ENCODE peak calls at places on chromosomes 6 and 20, in ten cellular contexts. U is activated T-cell treated with anti-CD3 and anti-CD28 coated beads for 4 hours; G is HT1080; K is HEK293T; M is GM04503; J is T-helper 9 cell; Y is activated naive CD4-positive, alpha-beta T cell treated with anti-CD3 and anti-CD28 coated beads, Interleukin-2, amount 10 ng/mL, durations not matched to agents 7 days and 5 days; W is stimulated activated CD8-positive, alpha-beta memory T cell treated with anti-CD3 and anti-CD28 coated beads, Interleukin-2, amount 100 ng/mL, for 48 hours; C is NCI-H2029; Q is adipocyte. B is an unnamed sample.

GRCh38 chr20:17227669-17228623 is 1.1 kb downstream of the PCSK2 start:
- DNase-seq in U (no peak), G (no peak), K (peak; percentile 6), M (no peak), J (no peak), Y (no peak), W (no peak), C (no peak), Q (peak; percentile 26), B (peak; percentile 71)

GRCh38 chr6:137117605-137118004 is 55.8 kb downstream of the IL22RA2 start:
- DNase-seq in U (no peak), G (no peak), K (no peak), M (no peak), J (no peak), Y (no peak), W (no peak), C (no peak), Q (no peak), B (no peak)

GRCh38 chr20:63183422-63184146 is 32.3 kb downstream of the YTHDF1 start:
- DNase-seq in U (peak; percentile 28), G (no peak), K (peak; percentile 78), M (no peak), J (peak; percentile 46), Y (peak; percentile 70), W (peak; percentile 42), C (peak; percentile 31), Q (peak; percentile 45), B (peak; percentile 93)

GRCh38 chr6:154782245-154782644 is 49.0 kb downstream of the SCAF8 start:
- DNase-seq in U (no peak), G (no peak), K (no peak), M (no peak), J (no peak), Y (no peak), W (no peak), C (no peak), Q (no peak), B (no peak)

GRCh38 chr6:153392156-153392555 is 261.1 kb upstream of the RGS17 start:
- DNase-seq in U (no peak), G (peak; percentile 59), K (no peak), M (no peak), J (no peak), Y (no peak), W (no peak), C (no peak), Q (no peak), B (no peak)

GRCh38 chr6:38570750-38571149 is 69.0 kb downstream of the BTBD9 start:
- DNase-seq in U (no peak), G (no peak), K (no peak), M (no peak), J (no peak), Y (no peak), W (no peak), C (no peak), Q (peak; percentile 67), B (no peak)

GRCh38 chr6:42710316-42710715 is 12.1 kb downstream of the PRPH2 start:
- DNase-seq in U (no peak), G (no peak), K (no peak), M (no peak), J (no peak), Y (no peak), W (no peak), C (no peak), Q (no peak), B (peak; percentile 68)

GRCh38 chr6:68196645-68197044 is 438.4 kb upstream of the ADGRB3 start:
- DNase-seq in U (no peak), G (peak; percentile 48), K (peak; percentile 27), M (no peak), J (no peak), Y (no peak), W (no peak), C (peak; percentile 4), Q (peak; percentile 3), B (no peak)

GRCh38 chr6:157822221-157823000 is 635 bp upstream of the SNX9 start:
- DNase-seq in U (no peak), G (no peak), K (peak; percentile 37), M (no peak), J (no peak), Y (peak; percentile 35), W (no peak), C (no peak), Q (peak; percentile 17), B (no peak)

GRCh38 chr6:10771371-10771894 is 23.8 kb downstream of the TMEM14B start:
- DNase-seq in U (no peak), G (no peak), K (no peak), M (no peak), J (no peak), Y (no peak), W (no peak), C (peak; percentile 11), Q (no peak), B (no peak)

GRCh38 chr6:16925461-16925860 is 164.2 kb upstream of the ATXN1 start:
- DNase-seq in U (no peak), G (peak; percentile 56), K (no peak), M (no peak), J (no peak), Y (no peak), W (no peak), C (no peak), Q (peak; percentile 53), B (no peak)

GRCh38 chr6:120587381-120587780 is 746.9 kb downstream of the TBC1D32 start:
- DNase-seq in U (no peak), G (no peak), K (no peak), M (no peak), J (no peak), Y (no peak), W (no peak), C (no peak), Q (no peak), B (no peak)

GRCh38 chr6:44062771-44063560 is 64.3 kb downstream of the MRPL14 start:
- DNase-seq in U (no peak), G (no peak), K (peak; percentile 51), M (no peak), J (no peak), Y (peak; percentile 59), W (peak; percentile 41), C (no peak), Q (no peak), B (peak; percentile 92)

GRCh38 chr6:158002249-158002950 is 20.7 kb downstream of the SYNJ2 start:
- DNase-seq in U (no peak), G (no peak), K (no peak), M (no peak), J (no peak), Y (no peak), W (no peak), C (no peak), Q (peak; percentile 42), B (peak; percentile 60)

GRCh38 chr6:484086-484728 is 92.7 kb downstream of the IRF4 start:
- DNase-seq in U (no peak), G (no peak), K (no peak), M (no peak), J (no peak), Y (no peak), W (no peak), C (no peak), Q (peak; percentile 80), B (no peak)

GRCh38 chr6:25237579-25237978 is 41.6 kb upstream of the CARMIL1 start:
- DNase-seq in U (no peak), G (no peak), K (no peak), M (no peak), J (no peak), Y (no peak), W (no peak), C (no peak), Q (no peak), B (no peak)

GRCh38 chr6:5220436-5220835 is 40.3 kb downstream of the LYRM4 start:
- DNase-seq in U (no peak), G (no peak), K (no peak), M (no peak), J (no peak), Y (no peak), W (no peak), C (no peak), Q (no peak), B (no peak)

GRCh38 chr6:34195726-34196115 is 41.0 kb upstream of the HMGA1 start:
- DNase-seq in U (no peak), G (no peak), K (no peak), M (no peak), J (no peak), Y (no peak), W (no peak), C (no peak), Q (no peak), B (no peak)

GRCh38 chr20:54284928-54285704 is 77.2 kb downstream of the PFDN4 start:
- DNase-seq in U (no peak), G (peak; percentile 75), K (no peak), M (no peak), J (no peak), Y (no peak), W (no peak), C (no peak), Q (no peak), B (no peak)

GRCh38 chr6:167424060-167424673 is 99.3 kb downstream of the TTLL2 start:
- DNase-seq in U (no peak), G (no peak), K (no peak), M (no peak), J (no peak), Y (no peak), W (no peak), C (no peak), Q (no peak), B (peak; percentile 59)

GRCh38 chr6:134515976-134516375 is 198.1 kb upstream of the SGK1 start:
- DNase-seq in U (no peak), G (no peak), K (no peak), M (no peak), J (no peak), Y (no peak), W (no peak), C (no peak), Q (no peak), B (no peak)

GRCh38 chr20:25313608-25314007 is 65.7 kb downstream of the PYGB start:
- DNase-seq in U (no peak), G (no peak), K (no peak), M (no peak), J (no peak), Y (no peak), W (no peak), C (peak; percentile 29), Q (no peak), B (no peak)

GRCh38 chr6:27096834-27097511 is 150.5 kb upstream of the PRSS16 start:
- DNase-seq in U (no peak), G (peak; percentile 88), K (peak; percentile 38), M (peak; percentile 24), J (no peak), Y (peak; percentile 51), W (peak; percentile 43), C (no peak), Q (peak; percentile 52), B (peak; percentile 68)

GRCh38 chr6:156687875-156688549 is 89.2 kb upstream of the ARID1B start:
- DNase-seq in U (no peak), G (peak; percentile 13), K (peak; percentile 42), M (peak; percentile 10), J (no peak), Y (no peak), W (no peak), C (no peak), Q (peak; percentile 33), B (peak; percentile 67)

GRCh38 chr20:16063876-16064275 is 509.4 kb downstream of the KIF16B start:
- DNase-seq in U (no peak), G (no peak), K (no peak), M (no peak), J (no peak), Y (no peak), W (no peak), C (no peak), Q (peak; percentile 1), B (no peak)

GRCh38 chr20:63129991-63130653 is 85.8 kb downstream of the YTHDF1 start:
- DNase-seq in U (no peak), G (no peak), K (no peak), M (no peak), J (no peak), Y (peak; percentile 13), W (no peak), C (no peak), Q (no peak), B (peak; percentile 87)

GRCh38 chr20:60055740-60056139 is 97.5 kb downstream of the CDH26 start:
- DNase-seq in U (peak; percentile 13), G (peak; percentile 55), K (no peak), M (no peak), J (peak; percentile 22), Y (peak; percentile 79), W (peak; percentile 20), C (no peak), Q (no peak), B (no peak)

GRCh38 chr20:19934792-19935491 is 82.2 kb upstream of the NAA20 start:
- DNase-seq in U (no peak), G (no peak), K (no peak), M (no peak), J (no peak), Y (no peak), W (no peak), C (peak; percentile 94), Q (no peak), B (no peak)